ENCODE peak calls at places on chromosomes 12 and 14, in ten cellular contexts. J is GM23338, D is GM12878, Z is PC-3, A is mammary epithelial cell, N is K562, H is endothelial cell of umbilical vein, M is astrocyte, G is HCT116, O is HepG2. V is an unnamed sample.

GRCh38 chr14:85296466-85297210 is 233.3 kb upstream of the FLRT2 start:
- DNase-seq in H (peak), Z (peak), J (no peak), D (no peak), A (peak), O (no peak), M (peak), G (no peak), N (no peak), V (peak)

GRCh38 chr12:49678711-49679110 is 28.5 kb downstream of the FMNL3 start:
- DNase-seq in H (no peak), G (no peak), J (no peak), D (no peak), N (no peak), Z (no peak), M (peak), O (no peak), A (no peak), V (no peak)

GRCh38 chr14:96053600-96054381 is 14.6 kb downstream of the C14orf132 start:
- DNase-seq in G (no peak), A (peak), O (no peak), J (no peak), N (no peak), M (peak), D (no peak), H (no peak), Z (peak), V (peak)

GRCh38 chr12:100857971-100858370 is 63.4 kb downstream of the ANO4 start:
- DNase-seq in M (peak), A (no peak), G (no peak), J (no peak), N (no peak), Z (no peak), D (no peak), H (no peak), O (no peak), V (peak)

GRCh38 chr12:85036241-85036707 is at the start of the genes LRRIQ1 and TSPAN19:
- DNase-seq in J (peak), N (no peak), H (peak), G (peak), D (peak), Z (peak), A (peak), O (peak), M (peak), V (peak)

GRCh38 chr14:23149745-23150144 is 30.7 kb upstream of the CEBPE start:
- DNase-seq in N (no peak), G (no peak), M (no peak), O (no peak), H (no peak), Z (peak), A (no peak), D (no peak), J (no peak), V (no peak)

GRCh38 chr12:104105461-104105860 is 32.5 kb downstream of the NFYB start:
- DNase-seq in O (no peak), J (no peak), Z (no peak), G (no peak), A (no peak), H (no peak), M (peak), N (no peak), D (no peak), V (peak)

GRCh38 chr14:36317650-36318049 is 2.8 kb downstream of the MBIP start:
- DNase-seq in N (no peak), Z (peak), D (no peak), A (peak), H (peak), G (no peak), M (peak), O (no peak), J (no peak), V (peak)

GRCh38 chr12:16346931-16347330 is 514 bp upstream of the MGST1 start:
- DNase-seq in O (peak), Z (no peak), G (no peak), M (no peak), H (no peak), J (no peak), D (no peak), A (no peak), N (no peak), V (no peak)

GRCh38 chr14:100384277-100384676 is 61.1 kb downstream of the SLC25A47 start:
- DNase-seq in Z (no peak), O (no peak), M (no peak), A (no peak), H (no peak), N (no peak), D (no peak), G (no peak), J (no peak), V (no peak)

GRCh38 chr14:104928391-104929133 is 3.9 kb downstream of the PLD4 start:
- DNase-seq in A (no peak), G (no peak), J (no peak), M (no peak), O (no peak), D (no peak), H (no peak), N (no peak), Z (no peak), V (no peak)

GRCh38 chr12:92138144-92138543 is 7.5 kb downstream of the BTG1 start:
- DNase-seq in M (no peak), O (no peak), Z (peak), A (peak), J (no peak), N (no peak), H (peak), D (no peak), G (no peak), V (no peak)

GRCh38 chr12:48828841-48829575 is 10.7 kb downstream of the CACNB3 start:
- DNase-seq in Z (no peak), N (no peak), M (no peak), J (no peak), D (no peak), G (no peak), A (no peak), O (no peak), H (no peak), V (no peak)

GRCh38 chr14:90287791-90288190 is 31.4 kb downstream of the PSMC1 start:
- DNase-seq in M (no peak), Z (no peak), A (no peak), G (no peak), O (no peak), N (no peak), D (no peak), J (no peak), H (no peak), V (no peak)

GRCh38 chr12:129848921-129849320 is 54.9 kb downstream of the TMEM132D start:
- DNase-seq in G (no peak), D (no peak), M (peak), H (no peak), Z (no peak), O (no peak), N (no peak), A (no peak), J (no peak), V (no peak)

GRCh38 chr12:11814362-11814761 is 164.9 kb downstream of the ETV6 start:
- DNase-seq in J (no peak), O (peak), H (peak), M (peak), G (no peak), A (peak), Z (peak), N (no peak), D (no peak), V (peak)

GRCh38 chr12:67241482-67241881 is 27.7 kb upstream of the CAND1 start:
- DNase-seq in H (no peak), Z (peak), M (peak), O (no peak), J (no peak), D (no peak), N (no peak), A (peak), G (no peak), V (peak)

GRCh38 chr12:56158926-56159461 is 835 bp downstream of the MYL6 start:
- DNase-seq in G (no peak), M (peak), H (peak), Z (peak), N (peak), D (no peak), A (peak), O (peak), J (peak), V (peak)

GRCh38 chr14:72651081-72651480 is 242.8 kb downstream of the DPF3 start:
- DNase-seq in H (peak), J (no peak), N (no peak), D (no peak), M (peak), A (no peak), O (no peak), G (no peak), Z (peak), V (peak)

GRCh38 chr12:127944211-127944899 is 322.6 kb upstream of the TMEM132C start:
- DNase-seq in Z (no peak), M (no peak), H (no peak), G (no peak), O (no peak), J (no peak), D (no peak), A (no peak), N (no peak), V (no peak)

GRCh38 chr14:34562776-34563150 is 23.3 kb upstream of the EAPP start:
- DNase-seq in J (no peak), H (no peak), G (no peak), D (no peak), N (no peak), M (no peak), O (peak), Z (no peak), A (no peak), V (no peak)

GRCh38 chr12:43776498-43776897 is 17.7 kb downstream of the IRAK4 start:
- DNase-seq in M (no peak), D (no peak), N (peak), G (peak), H (peak), J (peak), Z (peak), A (peak), O (peak), V (peak)

GRCh38 chr12:14111230-14111865 is 129.9 kb upstream of the GRIN2B start:
- DNase-seq in J (peak), Z (peak), A (no peak), D (peak), H (no peak), G (peak), O (peak), M (no peak), N (no peak), V (no peak)

GRCh38 chr14:94213021-94213420 is 38.9 kb downstream of the PPP4R4 start:
- DNase-seq in Z (peak), A (peak), G (no peak), J (no peak), H (no peak), D (no peak), M (peak), N (no peak), O (no peak), V (peak)

GRCh38 chr12:75345531-75345930 is 11.1 kb downstream of the GLIPR1L1 start:
- DNase-seq in A (peak), H (no peak), Z (peak), M (no peak), J (no peak), D (no peak), O (no peak), G (peak), N (no peak), V (no peak)

GRCh38 chr14:96627811-96628775 is 125.9 kb downstream of the PAPOLA start:
- DNase-seq in J (no peak), M (no peak), A (no peak), Z (no peak), D (no peak), G (no peak), N (no peak), H (no peak), O (no peak), V (no peak)

GRCh38 chr12:28108599-28108998 is 81.7 kb upstream of the CCDC91 start:
- DNase-seq in H (no peak), D (no peak), M (peak), G (no peak), J (no peak), N (no peak), A (peak), O (no peak), Z (no peak), V (peak)

GRCh38 chr14:25667387-25667786 is 617.4 kb upstream of the STXBP6 start:
- DNase-seq in G (no peak), D (no peak), N (no peak), O (no peak), Z (no peak), H (no peak), M (no peak), J (no peak), A (no peak), V (no peak)
- H3K4me3 ChIP-seq in G (no peak), D (no peak), N (no peak), O (no peak), Z (no peak), H (no peak), M (no peak), J (no peak), A (no peak), V (no peak)

GRCh38 chr12:122412851-122413433 is 9.5 kb downstream of the CLIP1 start:
- DNase-seq in G (no peak), H (peak), J (no peak), O (no peak), M (no peak), Z (no peak), N (no peak), A (no peak), D (no peak), V (no peak)
- H2AFZ ChIP-seq in G (no peak), H (no peak), J (no peak), O (no peak), M (no peak), Z (no peak), N (no peak), A (no peak), D (peak), V (no peak)

GRCh38 chr12:109305547-109305946 is 3.5 kb downstream of the FOXN4 start:
- DNase-seq in Z (no peak), J (no peak), D (no peak), O (no peak), H (no peak), G (no peak), N (no peak), M (no peak), A (no peak), V (no peak)

GRCh38 chr12:109307051-109307450 is 2.0 kb downstream of the FOXN4 start:
- DNase-seq in N (no peak), Z (no peak), O (peak), J (no peak), D (no peak), G (no peak), A (no peak), H (no peak), M (no peak), V (no peak)

GRCh38 chr12:109309441-109310246 is 560 bp upstream of the FOXN4 start:
- DNase-seq in N (no peak), J (peak), Z (no peak), M (no peak), D (no peak), G (no peak), H (no peak), A (no peak), O (no peak), V (no peak)

GRCh38 chr12:109310247-109311125 is 1.4 kb upstream of the FOXN4 start:
- DNase-seq in D (no peak), H (no peak), G (no peak), J (peak), M (no peak), N (peak), O (no peak), Z (no peak), A (no peak), V (no peak)

GRCh38 chr12:109308534-109309440 is at the start of gene FOXN4:
- DNase-seq in H (no peak), O (no peak), N (no peak), G (no peak), A (no peak), M (no peak), J (peak), D (no peak), Z (no peak), V (no peak)
- TF ChIP-seq EZH2 in H (no peak), O (no peak), N (no peak), G (no peak), A (peak), M (peak), J (no peak), D (peak), Z (no peak), V (no peak)

DNA sequence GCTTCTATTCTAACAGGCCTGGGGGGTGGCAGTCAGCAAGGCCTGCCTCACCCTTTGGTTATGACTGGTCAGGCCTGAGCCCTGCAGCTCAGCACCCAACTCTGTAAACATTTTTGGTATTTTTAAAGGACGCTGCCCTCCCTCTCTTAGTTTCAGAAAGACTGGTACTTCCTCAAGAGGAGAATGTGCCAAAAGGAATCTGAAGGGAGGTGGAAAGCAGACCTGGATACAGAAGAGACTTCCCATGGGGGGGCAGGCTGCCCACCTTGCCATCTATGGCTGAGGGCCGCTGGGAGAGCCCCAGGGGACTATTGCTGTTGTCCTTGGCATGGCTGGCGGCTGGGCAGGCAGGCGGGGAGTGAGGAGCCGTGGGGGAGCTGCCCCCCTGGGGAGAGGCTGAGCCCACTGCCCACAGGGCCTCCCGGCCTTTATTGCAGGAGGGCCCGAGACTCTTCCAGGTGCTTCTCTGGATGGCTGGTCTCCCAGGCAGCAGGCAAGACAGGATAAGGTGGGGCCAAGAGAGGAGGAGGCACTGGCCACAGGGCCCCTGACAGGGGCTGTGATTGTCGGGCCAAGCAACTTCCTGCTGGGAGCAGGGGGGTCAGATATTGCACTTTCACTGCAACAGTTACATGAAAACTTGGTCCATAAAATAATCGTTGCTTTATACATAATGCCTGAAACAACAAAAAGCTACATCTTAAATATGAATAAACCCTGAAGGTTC is 3.5 kb downstream of the ARL6IP4 start:
- DNase-seq in H (peak), G (no peak), J (no peak), D (no peak), O (peak), Z (no peak), N (peak), A (no peak), M (no peak), V (peak)
- H3K4me3 ChIP-seq in H (no peak), G (no peak), J (no peak), D (no peak), O (peak), Z (no peak), N (no peak), A (no peak), M (no peak), V (no peak)

GRCh38 chr12:57693317-57693658 is 644 bp upstream of the OS9 start:
- DNase-seq in A (no peak), Z (no peak), D (no peak), N (no peak), H (no peak), M (no peak), J (peak), G (no peak), O (no peak), V (peak)
- H2AFZ ChIP-seq in A (peak), Z (peak), D (peak), N (peak), H (peak), M (peak), J (no peak), G (peak), O (peak), V (peak)

GRCh38 chr12:80314741-80315140 is 129.3 kb upstream of the PTPRQ start:
- DNase-seq in G (no peak), J (no peak), M (peak), D (no peak), O (no peak), N (no peak), H (no peak), A (no peak), Z (no peak), V (no peak)
- TF ChIP-seq EZH2 in G (no peak), J (no peak), M (no peak), D (no peak), O (no peak), N (no peak), H (no peak), A (no peak), Z (no peak), V (no peak)

DNA sequence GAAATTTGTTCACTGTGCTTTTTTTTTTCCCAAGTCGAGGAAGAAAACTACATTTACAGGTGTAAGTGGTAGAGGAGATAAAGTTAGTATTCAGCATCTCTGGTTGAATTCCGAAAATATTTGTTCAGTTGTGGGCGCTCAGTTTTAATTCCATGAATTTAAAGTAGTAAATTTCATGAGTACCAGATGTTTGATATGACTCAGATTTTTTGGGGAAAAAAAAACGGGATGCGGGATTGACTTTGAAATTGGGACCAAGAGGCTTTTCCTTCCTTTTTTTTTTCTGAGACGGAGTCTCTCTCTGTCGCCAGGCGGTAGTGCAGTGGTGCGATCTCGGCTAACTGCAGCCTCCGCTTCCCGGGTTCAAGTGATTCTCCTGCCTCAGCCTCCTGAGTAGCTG is 1.6 kb downstream of the TULP3 start:
- DNase-seq in J (no peak), H (no peak), Z (no peak), D (no peak), G (no peak), A (no peak), O (no peak), M (no peak), N (no peak), V (peak)
- H3K4me3 ChIP-seq in J (peak), H (no peak), Z (peak), D (no peak), G (no peak), A (no peak), O (peak), M (peak), N (no peak), V (peak)

GRCh38 chr12:4784404-4785054 is 64.3 kb downstream of the GALNT8 start:
- DNase-seq in H (no peak), A (no peak), Z (no peak), M (no peak), N (no peak), D (no peak), O (no peak), J (no peak), G (no peak), V (no peak)
- H2AFZ ChIP-seq in H (no peak), A (no peak), Z (no peak), M (no peak), N (no peak), D (no peak), O (no peak), J (no peak), G (no peak), V (no peak)

GRCh38 chr12:53960187-53961024 is 5.7 kb downstream of the HOXC12 start:
- DNase-seq in O (no peak), H (no peak), G (no peak), A (no peak), M (no peak), N (no peak), Z (no peak), D (no peak), J (no peak), V (no peak)

GRCh38 chr12:53959314-53959713 is 4.6 kb downstream of the HOXC12 start:
- DNase-seq in A (no peak), G (no peak), M (no peak), H (no peak), J (no peak), Z (no peak), O (no peak), D (no peak), N (no peak), V (no peak)

GRCh38 chr12:53963005-53963404 is 8.3 kb downstream of the HOXC12 start:
- DNase-seq in N (no peak), D (no peak), A (no peak), J (no peak), Z (no peak), H (no peak), M (no peak), O (no peak), G (no peak), V (no peak)

GRCh38 chr12:53963434-53964314 is 9.0 kb downstream of the HOXC12 start:
- DNase-seq in H (no peak), G (no peak), D (no peak), M (no peak), A (no peak), O (no peak), Z (no peak), N (no peak), J (no peak), V (no peak)

GRCh38 chr12:53961025-53961761 is 6.5 kb downstream of the HOXC12 start:
- DNase-seq in H (no peak), O (no peak), A (no peak), D (no peak), G (no peak), M (no peak), J (no peak), N (no peak), Z (no peak), V (no peak)
- TF ChIP-seq EZH2 in H (peak), O (peak), A (peak), D (no peak), G (no peak), M (peak), J (peak), N (no peak), Z (no peak), V (peak)

DNA sequence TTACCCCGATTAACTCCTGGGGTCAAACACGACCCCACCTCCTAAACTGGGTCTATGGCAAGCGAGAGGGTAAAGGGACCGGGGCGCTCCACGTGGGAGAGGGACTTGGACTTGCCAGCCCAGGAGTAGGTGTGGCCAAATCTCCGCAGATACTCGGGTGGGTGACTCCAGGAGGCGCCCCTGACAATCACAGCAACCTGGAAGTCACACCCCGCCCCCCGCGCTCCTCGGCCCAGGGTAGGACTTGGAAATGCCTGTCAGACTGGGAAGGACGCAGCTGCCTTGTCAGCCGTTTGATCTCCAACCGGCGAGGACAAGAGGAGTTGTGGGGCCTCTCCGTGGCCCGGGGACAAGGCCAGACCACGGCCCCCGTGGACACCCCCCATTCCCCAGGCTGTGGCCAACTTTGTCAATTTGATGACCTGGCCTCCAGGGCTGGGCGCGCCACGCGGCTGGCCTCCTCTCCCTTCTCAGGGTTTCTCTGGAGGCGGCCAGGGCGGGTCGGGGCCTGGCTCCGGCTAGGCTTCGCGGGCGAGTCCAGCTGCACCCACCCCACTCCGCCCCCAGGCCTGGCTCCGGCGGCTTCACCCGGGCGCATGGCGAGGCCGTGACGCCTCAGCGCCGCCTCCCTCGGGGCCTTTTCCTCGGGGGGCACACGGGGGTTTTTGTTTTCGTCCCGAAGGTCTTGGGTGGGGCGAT is 1.2 kb upstream of the BCL11B start:
- DNase-seq in D (no peak), J (peak), A (peak), G (no peak), M (no peak), O (peak), Z (no peak), N (no peak), H (peak), V (no peak)
- H3K4me3 ChIP-seq in D (peak), J (peak), A (peak), G (no peak), M (peak), O (peak), Z (no peak), N (no peak), H (no peak), V (no peak)

V was measured in fibroblast of lung.